ENCODE peak calls at places on chromosome 2, in six cellular contexts. Z is neural progenitor cell, D is PC-9, A is tibial artery, S is endodermal cell, U is brain microvascular endothelial cell. Q is an unnamed sample. For H3K27me3, the result is how much of the 10 kb centered on the place peaks cover.

GRCh38 chr2:141015339-141016047 is 1115.3 kb downstream of the LRP1B start:
- DNase-seq in Z (peak), D (no peak), U (no peak), A (no peak), S (peak), Q (no peak)

GRCh38 chr2:95268208-95269035 is 5.8 kb upstream of the PROM2 start:
- DNase-seq in Z (no peak), U (no peak), S (no peak), A (no peak), D (no peak), Q (no peak)

GRCh38 chr2:220270506-220271070 is 643.2 kb downstream of the SLC4A3 start:
- DNase-seq in A (no peak), U (no peak), S (no peak), D (no peak), Z (no peak), Q (no peak)

GRCh38 chr2:70083344-70084156 is 3.7 kb upstream of the PCBP1 start:
- DNase-seq in Z (no peak), A (no peak), S (no peak), D (peak), U (no peak), Q (no peak)

GRCh38 chr2:16671760-16672159 is 6.1 kb upstream of the CYRIA start:
- DNase-seq in U (peak), Z (no peak), S (no peak), A (no peak), D (peak), Q (no peak)

GRCh38 chr2:96764253-96764637 is 3.5 kb downstream of the CNNM4 start:
- DNase-seq in U (no peak), Z (peak), S (peak), A (peak), D (peak), Q (peak)

GRCh38 chr2:97742381-97742847 is 29.0 kb downstream of the ZAP70 start:
- DNase-seq in D (peak), Z (no peak), A (no peak), U (no peak), S (no peak), Q (no peak)

GRCh38 chr2:206836722-206837121 is 71.3 kb downstream of the FASTKD2 start:
- DNase-seq in S (no peak), D (no peak), Z (no peak), U (no peak), A (no peak), Q (no peak)

GRCh38 chr2:28231110-28231621 is 161.5 kb upstream of the FOSL2 start:
- DNase-seq in D (no peak), S (no peak), U (no peak), A (no peak), Z (no peak), Q (no peak)

GRCh38 chr2:99727199-99727598 is 237.4 kb upstream of the REV1 start:
- DNase-seq in D (no peak), A (no peak), Z (no peak), S (no peak), U (no peak), Q (no peak)

GRCh38 chr2:85755122-85756027 is 1.6 kb downstream of the ATOH8 start:
- DNase-seq in A (peak), D (no peak), S (no peak), Z (peak), U (no peak), Q (peak)

GRCh38 chr2:25310965-25311865 is 30.5 kb downstream of the DNMT3A start:
- DNase-seq in Z (peak), U (no peak), S (peak), A (no peak), D (peak), Q (peak)

GRCh38 chr2:7063789-7064188 is 146.6 kb downstream of the RNF144A start:
- DNase-seq in D (no peak), Z (no peak), A (no peak), U (no peak), S (no peak), Q (no peak)

GRCh38 chr2:99593692-99594427 is 104.0 kb upstream of the REV1 start:
- DNase-seq in U (no peak), S (no peak), D (no peak), Z (peak), A (no peak), Q (peak)

GRCh38 chr2:21372654-21373053 is 248.9 kb downstream of the TDRD15 start:
- DNase-seq in A (no peak), U (no peak), D (no peak), S (peak), Z (peak), Q (peak)

GRCh38 chr2:41194235-41194634 is 742.3 kb upstream of the SLC8A1 start:
- DNase-seq in A (no peak), U (peak), Z (no peak), S (no peak), D (no peak), Q (no peak)

GRCh38 chr2:50225021-50225928 is 806.7 kb downstream of the NRXN1 start:
- DNase-seq in A (no peak), D (no peak), Z (no peak), U (no peak), S (peak), Q (peak)

GRCh38 chr2:134426721-134427120 is 172.8 kb downstream of the MGAT5 start:
- DNase-seq in Z (no peak), U (no peak), S (no peak), D (no peak), A (no peak), Q (no peak)

GRCh38 chr2:145012806-145013205 is 492.9 kb upstream of the ZEB2 start:
- DNase-seq in U (no peak), D (no peak), A (no peak), Z (no peak), S (no peak), Q (peak)

GRCh38 chr2:17107875-17108274 is 410.4 kb downstream of the RAD51AP2 start:
- DNase-seq in A (no peak), D (no peak), U (no peak), S (no peak), Z (no peak), Q (no peak)

GRCh38 chr2:209936106-209936663 is 66.3 kb upstream of the RPE start:
- DNase-seq in U (no peak), S (no peak), Z (no peak), A (no peak), D (no peak), Q (no peak)

GRCh38 chr2:180208841-180209240 is 201.7 kb upstream of the CWC22 start:
- DNase-seq in A (no peak), S (no peak), Z (no peak), U (peak), D (no peak), Q (no peak)

GRCh38 chr2:196278491-196278911 is 107.1 kb upstream of the STK17B start:
- DNase-seq in D (no peak), U (peak), A (no peak), Z (no peak), S (no peak), Q (no peak)

GRCh38 chr2:1802046-1802445 is 57.7 kb upstream of the PXDN start:
- DNase-seq in A (no peak), U (no peak), Z (no peak), D (no peak), S (no peak), Q (no peak)

GRCh38 chr2:178843688-178844087 is 36.5 kb upstream of the TTN start:
- DNase-seq in A (no peak), U (no peak), Z (no peak), D (no peak), S (no peak), Q (no peak)

GRCh38 chr2:43218550-43219382 is 7.6 kb downstream of the ZFP36L2 start:
- DNase-seq in A (peak), Z (no peak), S (peak), U (peak), D (peak), Q (peak)

GRCh38 chr2:147916723-147917122 is 71.9 kb downstream of the ACVR2A start:
- DNase-seq in D (no peak), Z (no peak), S (no peak), U (no peak), A (no peak), Q (no peak)

GRCh38 chr2:224022474-224022873 is 16.6 kb downstream of the SERPINE2 start:
- DNase-seq in U (no peak), S (no peak), D (no peak), Z (no peak), A (no peak), Q (no peak)

DNA sequence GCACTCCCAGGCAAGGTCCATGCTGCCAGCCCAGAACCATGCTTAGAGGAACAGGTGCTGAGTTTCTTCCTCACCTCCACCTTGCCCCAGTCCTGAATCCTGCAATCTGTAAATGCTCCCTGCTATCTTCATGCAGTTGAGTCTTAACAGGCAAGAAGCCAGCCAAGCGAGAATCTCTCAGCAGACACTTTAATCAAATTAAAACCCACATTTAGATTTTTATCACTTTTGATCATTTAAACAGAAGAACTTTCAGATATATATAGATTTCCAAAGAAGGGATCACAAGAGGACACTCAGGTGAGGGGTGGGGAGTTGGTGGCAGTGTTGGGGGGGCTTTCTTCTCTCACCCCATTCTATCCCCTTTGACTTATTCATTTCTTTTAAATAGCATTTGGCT is 25.9 kb upstream of the LBH start:
- DNase-seq in Z (no peak), D (no peak), S (no peak), A (no peak), U (no peak), Q (no peak)
- H3K4me3 ChIP-seq in Z (no peak), D (no peak), S (no peak), A (no peak), U (no peak), Q (no peak)

GRCh38 chr2:222295368-222296041 is 3.3 kb downstream of the PAX3 start:
- DNase-seq in A (no peak), Z (peak), U (no peak), D (no peak), S (peak), Q (peak)

GRCh38 chr2:222296911-222297599 is 1.7 kb downstream of the PAX3 start:
- DNase-seq in A (no peak), Z (peak), D (no peak), U (no peak), S (peak), Q (peak)

GRCh38 chr2:222296311-222296736 is 2.5 kb downstream of the PAX3 start:
- DNase-seq in U (no peak), Z (no peak), A (no peak), S (peak), D (no peak), Q (no peak)

GRCh38 chr2:222293660-222294630 is 4.9 kb downstream of the PAX3 start:
- DNase-seq in S (peak), U (no peak), D (no peak), Z (peak), A (no peak), Q (peak)

GRCh38 chr2:222294996-222295367 is 3.8 kb downstream of the PAX3 start:
- DNase-seq in U (no peak), D (no peak), S (peak), Z (peak), A (no peak), Q (peak)
- H3K27me3 ChIP-seq in U (half or more), D (half or more), S (half or more), Z (half or more), A (under half), Q (half or more)

DNA sequence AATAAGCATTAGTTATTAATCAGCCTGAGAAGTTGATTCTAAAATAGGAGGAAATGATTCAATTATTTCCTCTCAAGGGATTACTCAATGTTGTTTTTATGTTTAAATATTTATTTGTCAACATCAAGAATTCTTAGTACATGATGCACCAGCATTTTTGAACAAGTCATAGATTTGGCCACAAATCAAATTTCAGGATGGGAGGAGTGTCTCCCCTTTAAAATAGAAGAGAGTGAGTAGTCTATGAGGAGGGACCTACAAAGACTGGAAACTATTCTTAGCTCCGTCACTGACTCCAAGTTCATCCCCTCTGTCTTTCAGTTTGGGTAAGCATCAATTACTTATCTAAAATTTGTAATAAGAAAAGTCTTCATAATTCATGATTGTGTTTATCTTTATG is 18.6 kb upstream of the IL18R1 start:
- DNase-seq in U (no peak), A (no peak), S (no peak), D (no peak), Z (no peak), Q (no peak)
- H3K4me3 ChIP-seq in U (no peak), A (no peak), S (no peak), D (peak), Z (no peak), Q (no peak)

DNA sequence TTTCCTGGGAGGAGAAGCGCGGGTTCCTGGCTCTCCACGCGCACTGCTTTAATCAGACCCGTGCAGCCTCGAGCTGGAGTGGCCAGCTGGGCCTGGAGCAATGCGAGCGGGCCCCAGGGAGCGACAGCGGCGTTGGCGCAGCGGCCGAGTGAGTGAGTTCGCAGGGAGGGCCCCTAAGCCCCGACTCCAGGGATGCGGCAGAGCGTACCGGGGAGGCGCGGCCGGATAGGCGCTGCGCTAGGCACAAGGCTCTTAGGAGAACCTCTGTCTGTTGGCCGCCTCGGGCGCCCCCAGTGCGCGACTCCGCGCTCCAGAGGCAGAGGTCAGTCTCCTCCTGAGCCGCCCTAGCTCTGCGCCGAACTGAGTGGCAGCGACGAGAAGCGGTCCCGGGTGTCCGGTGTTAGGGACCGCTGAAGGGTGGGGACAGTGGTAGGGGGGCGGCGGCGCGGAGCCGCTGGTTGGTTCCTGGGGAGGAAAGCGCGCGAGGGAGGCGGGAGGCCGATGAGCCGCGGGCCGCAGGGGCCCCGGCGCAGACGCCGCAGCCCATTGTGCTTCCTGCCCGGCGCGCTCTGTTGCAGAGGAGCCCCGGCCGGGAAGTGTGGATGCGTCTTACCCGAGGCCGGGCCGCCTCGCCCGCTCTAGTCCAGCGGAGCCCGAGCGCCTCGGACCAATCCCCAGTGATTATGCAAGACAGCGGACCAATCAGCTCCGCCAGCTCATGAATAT is 410 bp upstream of the DLX1 start:
- DNase-seq in D (peak), A (peak), U (peak), S (peak), Z (peak), Q (peak)
- H3K27me3 ChIP-seq in D (under half), A (under half), U (half or more), S (half or more), Z (half or more), Q (half or more)

GRCh38 chr2:176171331-176172006 is 14.4 kb downstream of the HOXD3 start:
- DNase-seq in U (no peak), S (peak), A (no peak), D (no peak), Z (peak), Q (peak)

GRCh38 chr2:176173679-176174381 is 14.6 kb upstream of the HOXD1 start:
- DNase-seq in Z (no peak), U (no peak), S (no peak), D (no peak), A (no peak), Q (no peak)

GRCh38 chr2:176172748-176173586 is 15.5 kb upstream of the HOXD1 start:
- DNase-seq in A (no peak), U (no peak), D (no peak), Z (no peak), S (no peak), Q (no peak)

GRCh38 chr2:176170606-176171005 is 13.5 kb downstream of the HOXD3 start:
- DNase-seq in U (no peak), D (no peak), A (no peak), Z (no peak), S (no peak), Q (no peak)

DNA sequence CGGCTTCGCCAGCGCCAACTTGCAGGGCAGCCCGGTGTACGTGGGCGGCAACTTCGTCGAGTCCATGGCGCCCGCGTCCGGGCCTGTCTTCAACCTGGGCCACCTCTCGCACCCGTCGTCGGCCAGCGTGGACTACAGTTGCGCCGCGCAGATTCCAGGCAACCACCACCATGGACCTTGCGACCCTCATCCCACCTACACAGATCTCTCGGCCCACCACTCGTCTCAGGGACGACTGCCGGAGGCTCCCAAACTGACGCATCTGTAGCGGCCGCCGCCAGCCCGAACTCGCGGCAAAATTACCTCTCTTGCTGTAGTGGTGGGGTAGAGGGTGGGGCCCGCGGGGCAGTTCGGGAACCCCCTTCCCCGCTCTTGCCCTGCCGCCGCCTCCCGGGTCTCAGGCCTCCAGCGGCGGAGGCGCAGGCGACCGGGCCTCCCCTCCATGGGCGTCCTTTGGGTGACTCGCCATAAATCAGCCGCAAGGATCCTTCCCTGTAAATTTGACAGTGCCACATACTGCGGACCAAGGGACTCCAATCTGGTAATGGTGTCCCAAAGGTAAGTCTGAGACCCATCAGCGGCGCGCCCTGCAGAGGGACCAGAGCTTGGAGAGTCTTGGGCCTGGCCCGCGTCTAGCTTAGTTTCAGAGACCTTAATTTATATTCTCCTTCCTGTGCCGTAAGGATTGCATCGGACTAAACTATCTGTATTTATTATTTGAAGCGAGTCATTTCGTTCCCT is 15.1 kb downstream of the HOXD3 start:
- DNase-seq in S (peak), Z (peak), U (no peak), A (no peak), D (no peak), Q (peak)
- H3K4me3 ChIP-seq in S (no peak), Z (no peak), U (no peak), A (no peak), D (no peak), Q (peak)

GRCh38 chr2:120349125-120349921 is 3.4 kb downstream of the INHBB start:
- DNase-seq in A (no peak), D (no peak), S (peak), Z (peak), U (no peak), Q (peak)
- H3K27me3 ChIP-seq in A (under half), D (under half), S (half or more), Z (half or more), U (half or more), Q (half or more)

GRCh38 chr2:46557788-46558187 is 78.4 kb downstream of the TMEM247 start:
- DNase-seq in D (no peak), S (no peak), A (no peak), Z (no peak), U (no peak), Q (no peak)

GRCh38 chr2:46555011-46555410 is 75.6 kb downstream of the TMEM247 start:
- DNase-seq in U (no peak), D (no peak), Z (peak), A (no peak), S (peak), Q (peak)

GRCh38 chr2:46552528-46552927 is 73.2 kb downstream of the TMEM247 start:
- DNase-seq in U (no peak), A (no peak), S (no peak), D (no peak), Z (no peak), Q (no peak)

GRCh38 chr2:46554381-46554780 is 75.0 kb downstream of the TMEM247 start:
- DNase-seq in D (no peak), Z (no peak), S (no peak), U (no peak), A (peak), Q (no peak)

DNA sequence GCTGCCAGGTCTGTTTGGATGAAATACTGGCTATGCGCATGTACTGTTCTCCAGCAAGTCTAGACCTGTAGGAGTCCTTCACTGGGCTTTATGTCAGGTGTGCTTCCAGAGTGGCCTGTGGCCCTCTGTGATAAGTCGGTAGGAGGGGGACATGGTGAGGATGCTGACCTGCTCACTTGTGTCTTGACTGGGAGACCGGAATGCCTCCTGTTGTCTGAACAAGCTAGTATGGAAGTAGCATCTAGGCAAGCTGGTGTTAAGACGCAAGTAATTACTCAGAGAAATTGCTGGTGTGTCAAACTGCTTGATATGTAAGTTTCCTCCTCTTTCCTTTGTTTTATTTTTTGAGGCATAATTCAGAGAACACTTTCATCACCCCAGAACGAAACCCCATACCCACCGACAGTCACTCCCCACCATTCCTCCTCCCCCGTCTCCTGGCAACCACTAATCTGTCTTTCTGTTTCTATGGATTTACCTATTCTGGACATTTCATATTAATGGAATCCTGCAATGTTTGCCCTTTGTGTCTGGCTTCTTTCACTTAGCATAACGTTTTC is 76.4 kb downstream of the TMEM247 start:
- DNase-seq in Z (no peak), S (no peak), A (no peak), U (no peak), D (no peak), Q (no peak)
- H3K4me3 ChIP-seq in Z (no peak), S (no peak), A (no peak), U (no peak), D (no peak), Q (no peak)

Q was measured in H7.